ENCODE peak calls at places on chromosomes 4 and X, in six cellular contexts. One of them, this sample, is unnamed. For H3K9me3, the result is how much of the 10 kb centered on the place peaks cover.

GRCh38 chr4:109278594-109279031 is 23.8 kb downstream of the COL25A1 start:
- DNase-seq in Caco-2: no peak
- DNase-seq in BE2C: no peak
- DNase-seq in IMR-90: no peak
- DNase-seq in pancreas: no peak
- DNase-seq in tibial nerve: no peak
- DNase-seq in this sample: no peak

GRCh38 chr4:15400911-15401671 is 26.7 kb upstream of the C1QTNF7 start:
- DNase-seq in Caco-2: no peak
- DNase-seq in BE2C: no peak
- DNase-seq in IMR-90: peak
- DNase-seq in pancreas: no peak
- DNase-seq in tibial nerve: peak
- DNase-seq in this sample: peak

GRCh38 chr4:168656055-168656660 is 159.3 kb downstream of the PALLD start:
- DNase-seq in Caco-2: no peak
- DNase-seq in BE2C: no peak
- DNase-seq in IMR-90: peak
- DNase-seq in pancreas: no peak
- DNase-seq in tibial nerve: no peak
- DNase-seq in this sample: no peak

GRCh38 chr4:25862411-25863346 is at the start of gene SEL1L3:
- DNase-seq in Caco-2: peak
- DNase-seq in BE2C: no peak
- DNase-seq in IMR-90: no peak
- DNase-seq in pancreas: peak
- DNase-seq in tibial nerve: no peak
- DNase-seq in this sample: peak

GRCh38 chr4:88758264-88758663 is 60.6 kb upstream of the NAP1L5 start:
- DNase-seq in Caco-2: no peak
- DNase-seq in BE2C: no peak
- DNase-seq in IMR-90: peak
- DNase-seq in pancreas: no peak
- DNase-seq in tibial nerve: no peak
- DNase-seq in this sample: no peak

GRCh38 chrX:131827935-131828334 is 195.2 kb upstream of the STK26 start:
- DNase-seq in Caco-2: no peak
- DNase-seq in BE2C: peak
- DNase-seq in IMR-90: no peak
- DNase-seq in pancreas: no peak
- DNase-seq in tibial nerve: no peak
- DNase-seq in this sample: no peak

GRCh38 chrX:134013092-134013497 is 27.7 kb upstream of the GPC3 start:
- DNase-seq in Caco-2: no peak
- DNase-seq in BE2C: no peak
- DNase-seq in IMR-90: no peak
- DNase-seq in pancreas: no peak
- DNase-seq in tibial nerve: no peak
- DNase-seq in this sample: no peak

GRCh38 chr4:5751073-5751917 is 40.3 kb downstream of the EVC start:
- DNase-seq in Caco-2: no peak
- DNase-seq in BE2C: no peak
- DNase-seq in IMR-90: peak
- DNase-seq in pancreas: no peak
- DNase-seq in tibial nerve: no peak
- DNase-seq in this sample: no peak

DNA sequence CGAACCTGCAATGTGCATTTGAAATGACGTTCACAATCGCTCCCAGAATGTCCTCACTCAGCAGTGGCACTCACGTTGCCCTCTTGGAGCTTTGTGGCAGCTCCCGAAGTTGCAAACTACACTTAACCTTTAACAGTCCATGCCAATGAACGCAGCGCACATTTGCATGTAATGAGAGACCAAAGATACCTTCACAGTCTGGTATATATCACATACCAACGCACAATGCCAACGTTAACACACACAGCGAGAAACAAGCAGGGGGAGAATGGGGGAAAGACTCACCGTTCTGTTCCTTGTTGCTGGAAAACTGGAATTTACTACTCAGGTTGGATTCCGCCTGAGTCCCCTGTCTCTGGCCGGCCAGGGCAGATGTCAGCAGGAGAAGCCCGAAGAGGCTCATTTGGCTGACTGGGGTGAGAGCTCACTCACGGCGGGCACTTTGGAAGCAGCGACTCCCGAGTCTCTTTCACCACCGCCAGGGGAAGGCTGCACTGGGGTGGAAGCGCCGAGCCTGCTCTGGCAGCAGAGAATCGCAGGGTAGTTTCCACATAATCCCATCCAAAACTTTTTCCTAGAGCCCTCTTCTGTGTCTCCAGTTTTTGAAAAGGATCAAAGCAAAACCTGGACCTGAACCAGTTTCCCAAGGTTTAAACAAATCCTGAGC is 965 bp downstream of the PDGFC start:
- DNase-seq in Caco-2: peak
- DNase-seq in BE2C: peak
- DNase-seq in IMR-90: peak
- DNase-seq in pancreas: peak
- DNase-seq in tibial nerve: peak
- DNase-seq in this sample: peak
- TF ChIP-seq CTCF in Caco-2: peak
- TF ChIP-seq CTCF in BE2C: peak
- TF ChIP-seq CTCF in IMR-90: peak
- TF ChIP-seq CTCF in pancreas: peak
- TF ChIP-seq CTCF in tibial nerve: peak
- TF ChIP-seq CTCF in this sample: no peak

DNA sequence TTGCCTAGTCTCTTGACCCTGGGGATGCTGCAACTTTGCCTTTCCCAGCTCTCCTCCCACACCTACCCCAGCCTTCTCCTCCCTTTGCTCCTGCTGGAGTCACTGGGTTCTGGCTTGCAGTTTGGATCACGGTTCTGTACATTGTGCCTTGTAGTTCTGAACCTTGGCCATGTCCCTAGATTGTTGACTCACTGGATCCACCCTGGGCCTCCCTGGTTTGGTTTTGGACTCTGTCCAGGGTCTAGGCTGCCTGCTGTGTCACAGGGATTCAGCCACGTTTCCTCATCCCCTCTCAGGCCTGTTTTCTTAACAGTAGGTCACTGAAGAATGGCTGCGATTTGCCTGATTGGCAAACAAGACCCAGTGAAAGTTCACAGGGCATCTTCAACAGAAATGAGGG is 11.5 kb upstream of the GABRE start:
- DNase-seq in Caco-2: no peak
- DNase-seq in BE2C: no peak
- DNase-seq in IMR-90: peak
- DNase-seq in pancreas: no peak
- DNase-seq in tibial nerve: no peak
- DNase-seq in this sample: no peak
- H3K9me3 ChIP-seq in Caco-2: under half
- H3K9me3 ChIP-seq in BE2C: under half
- H3K9me3 ChIP-seq in IMR-90: under half
- H3K9me3 ChIP-seq in pancreas: under half
- H3K9me3 ChIP-seq in tibial nerve: under half
- H3K9me3 ChIP-seq in this sample: under half

DNA sequence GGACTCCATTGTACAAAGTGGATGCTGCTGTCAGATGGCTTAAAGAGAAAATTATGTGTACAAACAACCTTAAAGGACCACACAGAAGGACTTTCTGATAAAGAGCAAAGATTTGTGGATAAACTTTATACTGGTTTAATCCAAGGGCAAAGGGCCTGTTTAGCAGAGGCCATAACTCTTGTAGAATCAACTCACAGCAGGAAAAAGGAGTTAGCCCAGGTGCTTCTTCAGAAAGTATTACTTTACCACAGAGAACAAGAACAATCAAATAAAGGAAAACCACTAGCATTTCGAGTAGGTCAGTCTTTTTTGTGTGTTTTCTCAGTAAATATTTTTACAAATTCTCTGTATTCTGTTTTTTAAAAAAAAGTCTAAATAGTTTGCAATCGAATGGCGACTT is 20.1 kb downstream of the MMAA start:
- DNase-seq in Caco-2: no peak
- DNase-seq in BE2C: no peak
- DNase-seq in IMR-90: no peak
- DNase-seq in pancreas: no peak
- DNase-seq in tibial nerve: no peak
- DNase-seq in this sample: no peak
- H3K4me3 ChIP-seq in Caco-2: no peak
- H3K4me3 ChIP-seq in BE2C: no peak
- H3K4me3 ChIP-seq in IMR-90: no peak
- H3K4me3 ChIP-seq in pancreas: no peak
- H3K4me3 ChIP-seq in tibial nerve: no peak
- H3K4me3 ChIP-seq in this sample: no peak

GRCh38 chr4:128309585-128309984 is 22.0 kb upstream of the PGRMC2 start:
- DNase-seq in Caco-2: no peak
- DNase-seq in BE2C: no peak
- DNase-seq in IMR-90: no peak
- DNase-seq in pancreas: no peak
- DNase-seq in tibial nerve: no peak
- DNase-seq in this sample: no peak

GRCh38 chr4:128311659-128312392 is 24.2 kb upstream of the PGRMC2 start:
- DNase-seq in Caco-2: no peak
- DNase-seq in BE2C: no peak
- DNase-seq in IMR-90: no peak
- DNase-seq in pancreas: no peak
- DNase-seq in tibial nerve: no peak
- DNase-seq in this sample: peak

GRCh38 chr4:128306992-128307581 is 19.5 kb upstream of the PGRMC2 start:
- DNase-seq in Caco-2: no peak
- DNase-seq in BE2C: no peak
- DNase-seq in IMR-90: no peak
- DNase-seq in pancreas: no peak
- DNase-seq in tibial nerve: no peak
- DNase-seq in this sample: no peak

GRCh38 chr4:128308986-128309385 is 21.4 kb upstream of the PGRMC2 start:
- DNase-seq in Caco-2: no peak
- DNase-seq in BE2C: no peak
- DNase-seq in IMR-90: peak
- DNase-seq in pancreas: no peak
- DNase-seq in tibial nerve: no peak
- DNase-seq in this sample: no peak

DNA sequence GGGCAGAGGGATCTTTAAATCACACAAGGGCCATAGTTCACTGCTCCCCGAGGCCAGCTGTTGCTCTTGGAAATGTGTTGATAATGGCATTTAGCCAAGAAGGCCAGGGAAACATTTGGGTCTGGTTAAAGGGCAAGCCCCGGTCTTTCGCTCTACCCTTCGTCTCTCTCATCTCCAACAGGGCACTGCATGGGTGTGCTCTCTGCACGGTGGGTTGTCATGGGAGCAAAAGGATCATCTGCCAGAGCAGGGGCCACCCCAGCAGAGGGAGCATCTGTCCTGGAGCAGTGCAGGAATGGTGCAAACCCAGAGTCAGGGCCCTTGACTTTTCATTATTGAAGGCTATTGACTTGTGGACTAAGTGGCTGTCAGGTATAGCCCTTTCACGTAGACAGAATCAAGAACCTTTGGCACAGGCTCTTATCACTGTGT is 22.7 kb upstream of the PGRMC2 start:
- DNase-seq in Caco-2: peak
- DNase-seq in BE2C: peak
- DNase-seq in IMR-90: no peak
- DNase-seq in pancreas: peak
- DNase-seq in tibial nerve: no peak
- DNase-seq in this sample: no peak
- TF ChIP-seq CTCF in Caco-2: peak
- TF ChIP-seq CTCF in BE2C: peak
- TF ChIP-seq CTCF in IMR-90: no peak
- TF ChIP-seq CTCF in pancreas: no peak
- TF ChIP-seq CTCF in tibial nerve: no peak
- TF ChIP-seq CTCF in this sample: no peak

GRCh38 chrX:81875800-81876199 is 673.9 kb downstream of the SH3BGRL start:
- DNase-seq in Caco-2: no peak
- DNase-seq in BE2C: no peak
- DNase-seq in IMR-90: no peak
- DNase-seq in pancreas: peak
- DNase-seq in tibial nerve: no peak
- DNase-seq in this sample: no peak

GRCh38 chrX:81876437-81876836 is 674.5 kb downstream of the SH3BGRL start:
- DNase-seq in Caco-2: no peak
- DNase-seq in BE2C: no peak
- DNase-seq in IMR-90: no peak
- DNase-seq in pancreas: peak
- DNase-seq in tibial nerve: no peak
- DNase-seq in this sample: no peak

GRCh38 chrX:81868979-81869378 is 667.1 kb downstream of the SH3BGRL start:
- DNase-seq in Caco-2: no peak
- DNase-seq in BE2C: no peak
- DNase-seq in IMR-90: no peak
- DNase-seq in pancreas: peak
- DNase-seq in tibial nerve: no peak
- DNase-seq in this sample: no peak

DNA sequence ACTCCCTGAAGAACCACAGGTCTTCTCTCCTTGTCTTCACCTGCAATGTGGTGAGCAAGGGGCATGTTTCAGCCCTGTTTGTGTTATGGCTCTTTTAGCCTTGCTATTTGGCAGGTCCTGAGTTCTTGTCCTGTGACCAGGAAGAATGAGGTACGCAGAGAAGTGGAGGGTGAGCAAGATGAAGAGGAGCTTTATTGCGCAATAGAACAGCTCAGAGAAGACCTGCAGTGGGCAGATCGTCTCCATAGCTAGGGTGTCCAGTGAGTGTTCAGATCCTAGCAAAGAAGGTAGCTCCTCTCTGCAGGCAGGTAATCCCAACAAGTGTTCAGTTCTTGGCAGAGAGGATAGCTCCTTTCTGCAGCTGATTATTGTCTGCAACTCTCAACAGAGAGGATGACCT is 672.9 kb downstream of the SH3BGRL start:
- DNase-seq in Caco-2: no peak
- DNase-seq in BE2C: no peak
- DNase-seq in IMR-90: no peak
- DNase-seq in pancreas: no peak
- DNase-seq in tibial nerve: no peak
- DNase-seq in this sample: no peak
- H3K9me3 ChIP-seq in Caco-2: under half
- H3K9me3 ChIP-seq in BE2C: under half
- H3K9me3 ChIP-seq in IMR-90: under half
- H3K9me3 ChIP-seq in pancreas: under half
- H3K9me3 ChIP-seq in tibial nerve: under half
- H3K9me3 ChIP-seq in this sample: under half

GRCh38 chr4:63460075-63460474 is 949.2 kb downstream of the TECRL start:
- DNase-seq in Caco-2: no peak
- DNase-seq in BE2C: no peak
- DNase-seq in IMR-90: no peak
- DNase-seq in pancreas: no peak
- DNase-seq in tibial nerve: no peak
- DNase-seq in this sample: no peak
- H3K4me3 ChIP-seq in Caco-2: no peak
- H3K4me3 ChIP-seq in BE2C: no peak
- H3K4me3 ChIP-seq in IMR-90: no peak
- H3K4me3 ChIP-seq in pancreas: no peak
- H3K4me3 ChIP-seq in tibial nerve: no peak
- H3K4me3 ChIP-seq in this sample: no peak

This sample was measured in prostate gland.